ENCODE peak calls at places on chromosomes 1 and 21, in six cellular contexts. K is colonic mucosa, N is NT2/D1, E is fibroblast of lung, U is transverse colon, Q is sigmoid colon. O is an unnamed sample.

GRCh38 chr1:168180148-168180524 is 1.4 kb downstream of the TIPRL start:
- DNase-seq in Q (no peak), U (no peak), E (no peak), K (peak; percentile 22), N (no peak), O (no peak)

GRCh38 chr1:99707535-99708142 is 58.8 kb downstream of the FRRS1 start:
- DNase-seq in Q (peak; percentile 74), U (peak; percentile 71), E (peak; percentile 75), K (peak; percentile 74), N (peak; percentile 38), O (no peak)

GRCh38 chr1:205451202-205451601 is 4.6 kb downstream of the BLACAT1 start:
- DNase-seq in K (no peak), N (peak; percentile 89), Q (no peak), U (no peak), E (no peak), O (no peak)

GRCh38 chr1:68213843-68214242 is 18.5 kb downstream of the WLS start:
- DNase-seq in K (peak; percentile 73), Q (peak; percentile 97), E (peak; percentile 76), U (peak; percentile 75), N (no peak), O (peak; percentile 76)

GRCh38 chr1:37448691-37449417 is 25.5 kb upstream of the ZC3H12A start:
- DNase-seq in N (no peak), Q (no peak), K (no peak), E (no peak), U (no peak), O (no peak)

GRCh38 chr1:72064301-72064700 is 218.0 kb downstream of the NEGR1 start:
- DNase-seq in Q (no peak), K (no peak), N (no peak), U (no peak), E (no peak), O (no peak)

GRCh38 chr1:89708727-89709375 is 75.9 kb downstream of the LRRC8C start:
- DNase-seq in Q (no peak), E (no peak), U (no peak), N (no peak), K (no peak), O (no peak)

GRCh38 chr1:33424610-33425009 is 6.3 kb downstream of the PHC2 start:
- DNase-seq in N (no peak), Q (no peak), U (no peak), E (no peak), K (no peak), O (no peak)

GRCh38 chr1:11788549-11789053 is 17.2 kb downstream of the MTHFR start:
- DNase-seq in N (no peak), U (no peak), Q (no peak), E (no peak), K (no peak), O (no peak)

GRCh38 chr1:8198522-8198921 is 119.4 kb upstream of the SLC45A1 start:
- DNase-seq in K (no peak), N (no peak), E (no peak), Q (no peak), U (no peak), O (peak; percentile 19)

GRCh38 chr1:93061895-93062792 is 16.9 kb upstream of the MTF2 start:
- DNase-seq in K (peak; percentile 42), U (peak; percentile 43), N (peak; percentile 36), E (peak; percentile 51), Q (no peak), O (no peak)

GRCh38 chr1:93746009-93746408 is 64.4 kb upstream of the BCAR3 start:
- DNase-seq in E (no peak), K (no peak), N (no peak), U (no peak), Q (no peak), O (no peak)

GRCh38 chr1:64061430-64062104 is 141.9 kb upstream of the UBE2U start:
- DNase-seq in K (no peak), E (no peak), Q (no peak), U (no peak), N (peak; percentile 46), O (no peak)

GRCh38 chr1:64060611-64061302 is 142.7 kb upstream of the UBE2U start:
- DNase-seq in E (peak; percentile 69), N (no peak), K (no peak), Q (no peak), U (no peak), O (no peak)

GRCh38 chr1:64062941-64063581 is 140.4 kb upstream of the UBE2U start:
- DNase-seq in K (no peak), E (peak; percentile 35), U (no peak), N (no peak), Q (no peak), O (no peak)

GRCh38 chr1:64059556-64059955 is 143.9 kb upstream of the UBE2U start:
- DNase-seq in Q (no peak), K (no peak), E (no peak), N (no peak), U (no peak), O (no peak)

DNA sequence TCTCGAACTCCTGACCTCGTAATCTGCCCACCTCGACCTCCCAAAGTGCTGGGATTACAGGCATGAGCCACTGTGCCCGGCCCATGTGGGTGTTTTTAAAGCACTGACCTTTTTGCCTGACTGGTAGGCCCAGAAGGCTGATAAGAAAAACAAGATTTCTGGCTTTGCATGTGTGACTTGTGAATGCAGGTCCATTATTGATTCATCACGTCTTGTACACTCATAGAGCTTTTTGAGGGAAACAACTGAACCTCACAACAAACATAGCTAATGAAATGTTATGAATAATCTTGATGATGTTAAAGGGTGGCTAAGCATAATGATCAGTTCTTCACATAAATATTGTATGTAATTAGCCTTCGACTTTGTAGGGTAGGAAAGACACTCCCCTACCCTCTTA is 140.9 kb upstream of the UBE2U start:
- DNase-seq in E (no peak), N (no peak), Q (no peak), U (no peak), K (no peak), O (no peak)
- H3K4me1 ChIP-seq in E (no peaks in the 10 kb centered on the region), N (no peaks in the 10 kb centered on the region), Q (no peaks in the 10 kb centered on the region), U (no peaks in the 10 kb centered on the region), K (no peaks in the 10 kb centered on the region), O (no peaks in the 10 kb centered on the region)

GRCh38 chr21:19261731-19262367 is 858.3 kb upstream of the TMPRSS15 start:
- DNase-seq in U (no peak), Q (no peak), N (no peak), K (no peak), E (no peak), O (no peak)

DNA sequence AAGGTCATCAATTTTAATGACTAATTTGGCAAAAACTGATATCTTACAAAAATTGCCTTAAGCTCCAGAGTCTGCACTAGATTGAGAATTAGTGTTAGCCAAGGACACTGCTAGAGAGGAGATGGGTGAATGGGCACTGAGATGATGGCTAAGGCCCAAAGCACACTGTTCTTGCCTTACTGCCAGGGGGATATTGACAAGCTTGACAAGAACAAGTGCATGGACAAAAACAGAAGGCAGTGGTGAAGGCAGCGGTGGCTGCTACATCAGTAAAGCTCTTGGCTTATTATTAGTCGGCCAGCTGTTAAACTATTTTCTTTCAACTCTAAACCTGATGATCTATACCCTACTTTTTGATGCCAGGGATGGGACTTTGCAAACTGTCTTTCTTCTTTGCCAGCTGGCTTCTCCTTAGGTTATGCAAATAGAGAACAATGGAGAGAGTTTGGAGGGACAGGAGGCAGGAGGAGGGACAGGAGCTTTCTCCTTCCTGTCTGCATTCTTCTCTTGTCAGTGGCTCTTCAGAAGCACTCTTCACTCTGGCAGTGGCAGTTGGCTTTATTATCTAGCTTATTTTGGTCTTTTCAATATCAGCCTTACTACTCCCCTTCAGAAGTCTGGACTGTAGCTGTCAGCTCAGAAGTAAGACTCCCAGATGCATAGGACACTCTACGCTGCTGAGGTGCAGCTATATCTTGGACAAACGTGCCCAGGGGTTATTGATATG is 853.5 kb upstream of the TMPRSS15 start:
- DNase-seq in U (no peak), N (peak; percentile 11), Q (no peak), E (no peak), K (no peak), O (no peak)
- H3K9me3 ChIP-seq in U (no peaks in the 10 kb centered on the region), N (no peaks in the 10 kb centered on the region), Q (no peaks in the 10 kb centered on the region), E (no peaks in the 10 kb centered on the region), K (no peaks in the 10 kb centered on the region), O (no peaks in the 10 kb centered on the region)

GRCh38 chr1:116490588-116490987 is 80.2 kb downstream of the CD58 start:
- DNase-seq in U (no peak), K (no peak), Q (no peak), E (no peak), N (no peak), O (no peak)
- H3K4me1 ChIP-seq in U (peaks cover 20% of the 10 kb centered on the region), K (peaks cover 7% of the 10 kb centered on the region), Q (no peaks in the 10 kb centered on the region), E (peaks cover 15% of the 10 kb centered on the region), N (peaks cover 19% of the 10 kb centered on the region), O (peaks cover 35% of the 10 kb centered on the region)

DNA sequence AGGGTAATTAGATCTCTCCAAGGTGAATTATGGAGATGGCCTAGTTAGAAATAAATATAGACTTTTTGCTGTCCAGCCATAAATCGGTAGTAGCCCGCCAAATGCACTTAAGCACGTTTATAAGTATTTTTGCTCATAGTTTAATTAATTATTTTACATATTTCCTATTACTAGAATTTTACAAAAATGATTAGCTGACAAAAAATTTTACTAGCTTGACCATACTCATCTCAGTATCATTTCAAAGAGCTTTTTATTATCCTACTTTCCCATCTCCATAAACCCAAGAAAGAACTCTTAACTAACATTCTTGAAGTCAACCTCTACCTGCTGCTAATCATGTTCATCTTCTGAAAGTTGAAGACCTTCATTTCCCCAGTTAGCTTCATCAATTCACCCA is 159.9 kb upstream of the PKN2 start:
- DNase-seq in N (no peak), E (no peak), K (no peak), U (no peak), Q (no peak), O (no peak)
- H3K9me3 ChIP-seq in N (no peaks in the 10 kb centered on the region), E (no peaks in the 10 kb centered on the region), K (no peaks in the 10 kb centered on the region), U (no peaks in the 10 kb centered on the region), Q (no peaks in the 10 kb centered on the region), O (no peaks in the 10 kb centered on the region)

GRCh38 chr1:51964309-51964696 is 26.2 kb downstream of the RAB3B start:
- DNase-seq in Q (no peak), U (no peak), K (no peak), E (no peak), N (no peak), O (no peak)

GRCh38 chr1:51966559-51966958 is 23.9 kb downstream of the RAB3B start:
- DNase-seq in Q (no peak), N (no peak), E (no peak), U (no peak), K (no peak), O (no peak)

GRCh38 chr1:51968632-51969031 is 21.9 kb downstream of the RAB3B start:
- DNase-seq in N (no peak), K (no peak), U (no peak), Q (no peak), E (no peak), O (no peak)

GRCh38 chr1:51973587-51974474 is 16.7 kb downstream of the RAB3B start:
- DNase-seq in K (no peak), Q (no peak), U (no peak), N (no peak), E (peak; percentile 32), O (no peak)

GRCh38 chr1:51969038-51969705 is 21.3 kb downstream of the RAB3B start:
- DNase-seq in Q (no peak), N (no peak), E (peak; percentile 85), U (no peak), K (no peak), O (no peak)
- H3K4me1 ChIP-seq in Q (no peaks in the 10 kb centered on the region), N (no peaks in the 10 kb centered on the region), E (peaks cover 22% of the 10 kb centered on the region), U (no peaks in the 10 kb centered on the region), K (no peaks in the 10 kb centered on the region), O (no peaks in the 10 kb centered on the region)

DNA sequence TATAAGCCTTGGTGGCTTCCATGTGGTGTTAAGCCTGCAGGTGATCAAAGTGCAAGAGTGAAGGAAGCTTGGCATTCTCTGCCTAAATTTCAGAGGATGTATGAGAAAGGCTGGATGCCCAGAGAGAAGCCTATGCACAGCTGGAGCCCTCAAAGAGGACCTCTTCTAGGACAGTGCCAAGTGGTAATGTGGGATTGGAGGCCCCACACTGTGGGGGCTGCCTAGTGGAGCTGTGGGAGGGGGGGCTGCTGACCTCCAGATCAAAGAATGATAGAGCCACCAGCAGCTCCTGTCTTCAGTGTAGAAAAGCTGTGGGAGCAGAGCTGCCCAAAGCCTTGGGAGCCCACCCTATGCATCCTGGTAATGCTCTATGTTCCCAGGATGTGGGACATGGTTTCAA is 1512.7 kb upstream of the TPTE start:
- DNase-seq in E (no peak), N (no peak), Q (peak; percentile 67), U (no peak), K (no peak), O (no peak)
- H3K9me3 ChIP-seq in E (peaks cover 2% of the 10 kb centered on the region), N (no peaks in the 10 kb centered on the region), Q (no peaks in the 10 kb centered on the region), U (peaks cover 20% of the 10 kb centered on the region), K (peaks cover 6% of the 10 kb centered on the region), O (no peaks in the 10 kb centered on the region)